ENCODE peak calls at places on chromosomes 1 and 21, in seven cellular contexts. Z, Y, M, O, X, W and V are unnamed samples.

GRCh38 chr1:234398849-234399381 is 25.7 kb downstream of the COA6 start:
- DNase-seq in O (peak), Y (no peak), W (peak), M (no peak), Z (no peak), X (no peak), V (no peak)

GRCh38 chr1:78071696-78072095 is 25.9 kb downstream of the GIPC2 start:
- DNase-seq in W (no peak), X (no peak), O (no peak), M (no peak), Y (no peak), Z (no peak), V (no peak)

GRCh38 chr1:44820945-44821715 is 12.8 kb downstream of the BTBD19 start:
- DNase-seq in X (no peak), Z (no peak), W (no peak), Y (peak), O (no peak), M (no peak), V (no peak)

GRCh38 chr1:219833214-219833816 is 95.0 kb downstream of the SLC30A10 start:
- DNase-seq in X (no peak), M (no peak), Z (no peak), O (no peak), W (no peak), Y (no peak), V (no peak)

GRCh38 chr1:48093696-48094518 is 96.7 kb upstream of the TRABD2B start:
- DNase-seq in Y (no peak), W (peak), X (peak), M (peak), O (peak), Z (no peak), V (no peak)

GRCh38 chr21:44996096-44996495 is 56.3 kb downstream of the SLX9 start:
- DNase-seq in Y (peak), X (no peak), Z (no peak), W (no peak), M (no peak), O (no peak), V (no peak)

GRCh38 chr1:17919525-17920439 is 164.6 kb downstream of the ACTL8 start:
- DNase-seq in X (no peak), Z (no peak), W (no peak), O (peak), M (no peak), Y (no peak), V (no peak)

GRCh38 chr1:154869351-154870116 is 547 bp downstream of the KCNN3 start:
- DNase-seq in O (peak), X (no peak), W (no peak), M (peak), Z (no peak), Y (peak), V (no peak)

GRCh38 chr1:18211764-18212163 is 104.2 kb downstream of the IGSF21 start:
- DNase-seq in O (no peak), W (no peak), X (no peak), M (no peak), Z (no peak), Y (no peak), V (no peak)

GRCh38 chr21:32604484-32604883 is 7.7 kb downstream of the CFAP298 start:
- DNase-seq in Z (no peak), M (no peak), X (no peak), Y (no peak), O (no peak), W (no peak), V (no peak)

GRCh38 chr1:94039871-94040569 is 80.9 kb downstream of the ABCA4 start:
- DNase-seq in O (no peak), M (peak), Z (no peak), X (no peak), Y (peak), W (no peak), V (no peak)

GRCh38 chr1:156860639-156861423 is at the start of gene NTRK1:
- DNase-seq in W (peak), O (peak), X (no peak), M (peak), Z (no peak), Y (no peak), V (no peak)

GRCh38 chr21:42674351-42674940 is 21.0 kb downstream of the PDE9A start:
- DNase-seq in W (no peak), Y (peak), Z (no peak), M (no peak), X (no peak), O (peak), V (no peak)

GRCh38 chr1:222372221-222372620 is 175.7 kb downstream of the HHIPL2 start:
- DNase-seq in M (no peak), Z (no peak), W (no peak), O (no peak), Y (no peak), X (no peak), V (no peak)

GRCh38 chr1:15579683-15580047 is 5.2 kb downstream of the AGMAT start:
- DNase-seq in O (no peak), M (no peak), Z (no peak), X (no peak), Y (no peak), W (no peak), V (no peak)

GRCh38 chr1:15107897-15108296 is 45.6 kb upstream of the TMEM51 start:
- DNase-seq in Y (no peak), M (no peak), X (no peak), Z (no peak), O (no peak), W (no peak), V (no peak)

GRCh38 chr1:160798439-160798838 is 2.5 kb downstream of the LY9 start:
- DNase-seq in M (no peak), O (no peak), Z (no peak), W (no peak), X (no peak), Y (no peak), V (no peak)
- TF ChIP-seq CTCF in M (no peak), O (no peak), Z (no peak), W (no peak), X (no peak), Y (no peak), V (no peak)

GRCh38 chr1:225437710-225438437 is 10.0 kb upstream of the LBR start:
- DNase-seq in O (peak), Y (peak), W (no peak), X (no peak), M (peak), Z (no peak), V (no peak)
- TF ChIP-seq CTCF in O (peak), Y (no peak), W (peak), X (no peak), M (peak), Z (peak), V (no peak)

GRCh38 chr1:42926235-42926869 is 32.3 kb downstream of the SLC2A1 start:
- DNase-seq in X (no peak), M (no peak), W (no peak), Y (no peak), Z (no peak), O (no peak), V (no peak)

GRCh38 chr1:42926870-42927242 is 31.8 kb downstream of the SLC2A1 start:
- DNase-seq in Y (no peak), O (no peak), W (no peak), X (no peak), M (no peak), Z (no peak), V (no peak)

GRCh38 chr1:42924249-42925131 is 34.2 kb downstream of the SLC2A1 start:
- DNase-seq in O (peak), X (no peak), M (peak), Y (peak), W (peak), Z (peak), V (peak)

GRCh38 chr1:42923367-42924248 is 35.1 kb downstream of the SLC2A1 start:
- DNase-seq in M (no peak), Z (no peak), W (no peak), Y (no peak), X (no peak), O (no peak), V (no peak)

GRCh38 chr1:42925132-42925769 is 33.4 kb downstream of the SLC2A1 start:
- DNase-seq in Z (no peak), X (no peak), Y (no peak), W (no peak), M (peak), O (no peak), V (no peak)
- TF ChIP-seq CTCF in Z (no peak), X (no peak), Y (no peak), W (no peak), M (no peak), O (no peak), V (no peak)

GRCh38 chr21:38869946-38870345 is 64.2 kb downstream of the ETS2 start:
- DNase-seq in Y (no peak), O (peak), Z (no peak), M (no peak), X (no peak), W (no peak), V (no peak)
- TF ChIP-seq CTCF in Y (no peak), O (no peak), Z (peak), M (peak), X (no peak), W (no peak), V (no peak)

DNA sequence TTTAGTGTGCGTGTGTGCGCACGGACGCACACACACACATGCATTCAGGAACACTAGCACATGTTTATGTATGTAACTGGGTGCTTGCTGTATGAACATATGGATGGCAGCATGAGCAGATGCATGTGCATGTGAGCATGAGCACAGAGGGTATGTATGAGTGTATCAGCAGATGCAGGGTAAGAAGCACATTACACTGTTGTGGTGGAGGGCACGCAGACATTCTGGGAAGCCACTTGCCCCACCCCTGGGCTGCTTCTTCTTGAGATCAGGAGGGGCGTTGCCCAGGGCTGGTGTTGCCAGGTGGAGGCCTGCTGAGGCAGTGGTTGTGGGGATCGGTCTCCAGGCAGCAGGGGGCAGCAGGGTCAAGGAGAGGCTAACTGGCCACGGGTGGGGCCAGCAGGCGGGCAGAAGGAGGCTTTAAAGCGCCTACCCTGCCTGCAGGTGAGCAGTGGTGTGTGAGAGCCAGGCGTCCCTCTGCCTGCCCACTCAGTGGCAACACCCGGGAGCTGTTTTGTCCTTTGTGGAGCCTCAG is 3.9 kb upstream of the P3R3URF start:
- DNase-seq in M (no peak), O (no peak), W (no peak), Y (no peak), X (no peak), Z (no peak), V (no peak)
- TF ChIP-seq CTCF in M (no peak), O (no peak), W (peak), Y (no peak), X (no peak), Z (no peak), V (no peak)

DNA sequence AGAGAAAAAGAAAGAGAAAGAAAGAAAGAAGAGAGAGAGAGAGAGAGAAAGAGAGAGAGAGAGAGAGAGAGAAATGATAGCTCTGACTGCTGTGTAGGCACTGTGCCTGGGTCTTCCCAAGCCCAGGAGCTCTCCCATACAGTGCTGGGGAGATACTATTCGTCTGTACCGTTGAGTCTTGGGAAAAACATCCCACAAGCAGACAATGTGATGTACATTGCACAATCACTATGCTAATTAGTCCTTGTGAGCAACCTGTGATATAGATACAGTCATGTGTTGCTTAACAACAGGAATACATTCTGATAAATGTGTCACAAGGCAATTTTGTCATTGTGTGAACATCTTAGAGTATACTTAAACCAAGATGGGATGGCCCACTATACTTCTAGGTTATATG is 381.0 kb downstream of the HHAT start:
- DNase-seq in W (no peak), Y (no peak), O (no peak), X (no peak), Z (no peak), M (no peak), V (no peak)
- TF ChIP-seq CTCF in W (no peak), Y (no peak), O (no peak), X (no peak), Z (no peak), M (no peak), V (no peak)

GRCh38 chr1:117150316-117150715 is 28.8 kb upstream of the TRIM45 start:
- DNase-seq in M (peak), X (no peak), Z (no peak), O (no peak), W (no peak), Y (no peak), V (no peak)
- TF ChIP-seq CTCF in M (no peak), X (no peak), Z (no peak), O (no peak), W (no peak), Y (no peak), V (no peak)

GRCh38 chr21:28871388-28872015 is 121.2 kb downstream of the LTN1 start:
- DNase-seq in O (no peak), W (no peak), X (no peak), Y (no peak), M (no peak), Z (no peak), V (no peak)
- TF ChIP-seq CTCF in O (no peak), W (no peak), X (no peak), Y (no peak), M (no peak), Z (no peak), V (no peak)